ENCODE peak calls at places on chromosomes 4 and X, in seven cellular contexts. P, L, A, T, J, B and F are unnamed samples.

GRCh38 chr4:169253904-169254303 is 16.9 kb downstream of the SH3RF1 start:
- DNase-seq in P (peak), L (no peak), A (peak), T (no peak), J (no peak), B (peak), F (no peak)

GRCh38 chrX:40388441-40388840 is 192.3 kb upstream of the ATP6AP2 start:
- DNase-seq in P (no peak), L (no peak), A (no peak), T (no peak), J (no peak), B (no peak), F (no peak)

GRCh38 chrX:41781500-41781899 is 57.5 kb downstream of the GPR82 start:
- DNase-seq in P (no peak), L (no peak), A (no peak), T (peak), J (no peak), B (peak), F (peak)

GRCh38 chr4:124035364-124036036 is 638.9 kb downstream of the SPRY1 start:
- DNase-seq in P (no peak), L (no peak), A (no peak), T (no peak), J (no peak), B (no peak), F (no peak)

GRCh38 chr4:54076673-54077072 is 12.3 kb upstream of the CHIC2 start:
- DNase-seq in P (no peak), L (no peak), A (no peak), T (no peak), J (no peak), B (peak), F (no peak)

GRCh38 chr4:147709999-147710398 is 21.9 kb upstream of the ARHGAP10 start:
- DNase-seq in P (no peak), L (no peak), A (no peak), T (no peak), J (no peak), B (peak), F (no peak)

GRCh38 chr4:120198411-120198810 is 131.8 kb upstream of the MAD2L1 start:
- DNase-seq in P (no peak), L (no peak), A (no peak), T (no peak), J (no peak), B (no peak), F (no peak)

GRCh38 chrX:18649498-18649951 is 22.4 kb downstream of the RS1 start:
- DNase-seq in P (no peak), L (no peak), A (no peak), T (peak), J (no peak), B (no peak), F (no peak)

GRCh38 chr4:31275906-31276305 is 555.7 kb downstream of the PCDH7 start:
- DNase-seq in P (no peak), L (no peak), A (no peak), T (no peak), J (no peak), B (no peak), F (no peak)

GRCh38 chr4:133550436-133550835 is 401.3 kb downstream of the PCDH10 start:
- DNase-seq in P (no peak), L (no peak), A (no peak), T (no peak), J (no peak), B (no peak), F (no peak)

GRCh38 chr4:188780028-188780427 is 640.8 kb downstream of the TRIML1 start:
- DNase-seq in P (no peak), L (no peak), A (no peak), T (no peak), J (no peak), B (no peak), F (no peak)

GRCh38 chr4:153538408-153539057 is 72.4 kb downstream of the TMEM131L start:
- DNase-seq in P (no peak), L (no peak), A (no peak), T (no peak), J (no peak), B (peak), F (no peak)

GRCh38 chrX:27008486-27008885 is 454.7 kb downstream of the PPP4R3C start:
- DNase-seq in P (no peak), L (no peak), A (no peak), T (peak), J (no peak), B (no peak), F (no peak)

DNA sequence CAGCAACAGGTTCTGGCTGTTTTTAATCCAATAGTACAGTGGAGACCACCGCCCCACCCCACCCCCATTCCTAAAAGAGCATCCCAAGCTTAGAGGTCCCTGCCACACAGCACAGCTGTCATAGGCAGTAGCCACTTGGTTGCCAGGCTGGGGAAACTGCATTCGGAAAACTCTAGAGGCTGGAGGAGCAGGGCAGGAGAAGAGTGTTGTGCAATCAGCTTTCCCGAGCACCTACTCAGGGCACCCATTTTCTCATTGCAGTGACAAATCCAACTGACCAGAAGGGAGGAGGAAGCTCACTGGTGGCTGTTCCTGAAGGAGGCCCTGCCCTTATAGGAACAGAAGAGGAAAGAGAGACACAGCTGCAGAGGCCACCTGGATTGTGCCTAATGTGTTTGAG is 1.1 kb downstream of the CXCL1 start:
- DNase-seq in P (no peak), L (no peak), A (no peak), T (no peak), J (no peak), B (peak), F (no peak)
- TF ChIP-seq CTCF in P (no peak), L (no peak), A (no peak), T (no peak), J (no peak), B (no peak), F (no peak)

DNA sequence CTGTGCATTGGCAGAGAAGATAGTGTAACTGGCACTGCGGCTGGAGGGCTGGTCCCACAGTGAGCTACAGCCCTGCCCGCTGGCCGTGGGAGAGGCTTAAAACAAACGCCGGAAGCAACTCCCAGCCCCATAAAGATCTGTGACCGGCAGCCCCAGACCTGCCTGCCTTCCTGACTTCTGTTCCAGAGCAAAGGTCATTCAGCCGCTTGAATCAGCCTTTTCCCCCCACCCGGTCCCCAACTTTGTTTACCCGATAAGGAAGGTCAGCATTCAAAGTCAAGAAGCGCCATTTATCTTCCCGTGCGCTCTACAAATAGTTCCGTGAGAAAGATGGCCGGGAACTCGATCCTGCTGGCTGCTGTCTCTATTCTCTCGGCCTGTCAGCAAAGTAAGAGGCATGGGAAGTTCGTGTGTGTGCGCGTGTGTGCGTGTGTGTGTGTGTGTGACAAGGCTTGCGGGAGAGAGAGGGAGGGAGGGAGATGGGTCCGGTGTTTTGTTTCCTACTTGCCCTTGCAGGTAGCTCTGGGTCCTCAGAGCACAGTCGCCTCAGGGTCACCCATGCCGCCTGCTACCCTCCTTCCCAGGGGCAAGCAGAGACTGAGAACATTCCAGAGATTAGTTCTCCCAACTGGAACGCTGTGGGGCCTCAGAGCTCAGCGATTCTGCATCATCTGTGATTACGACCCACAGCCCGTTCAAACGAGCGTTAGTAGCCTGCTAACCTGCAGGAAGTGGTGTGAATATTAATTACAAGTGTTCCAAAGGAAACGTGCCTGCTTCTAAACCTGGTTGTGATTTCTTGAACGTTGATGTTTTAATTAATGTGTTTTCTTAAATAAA is at the start of gene MGST2:
- DNase-seq in P (no peak), L (peak), A (no peak), T (peak), J (no peak), B (peak), F (peak)
- H3K4me3 ChIP-seq in P (peak), L (peak), A (peak), T (peak), J (peak), B (peak), F (peak)

GRCh38 chrX:137342969-137343368 is 223.0 kb upstream of the ZIC3 start:
- DNase-seq in P (no peak), L (no peak), A (no peak), T (no peak), J (no peak), B (no peak), F (no peak)
- TF ChIP-seq CTCF in P (no peak), L (no peak), A (no peak), T (no peak), J (no peak), B (no peak), F (no peak)

GRCh38 chr4:155819066-155819465 is 47.0 kb downstream of the ASIC5 start:
- DNase-seq in P (no peak), L (no peak), A (no peak), T (no peak), J (no peak), B (peak), F (no peak)
- H3K4me3 ChIP-seq in P (no peak), L (no peak), A (no peak), T (no peak), J (no peak), B (no peak), F (no peak)

GRCh38 chr4:1898681-1899080 is 27.5 kb downstream of the NSD2 start:
- DNase-seq in P (no peak), L (no peak), A (no peak), T (no peak), J (no peak), B (no peak), F (peak)

GRCh38 chr4:1898007-1898406 is 26.8 kb downstream of the NSD2 start:
- DNase-seq in P (no peak), L (no peak), A (no peak), T (no peak), J (no peak), B (no peak), F (no peak)

GRCh38 chr4:1895489-1895888 is 24.3 kb downstream of the NSD2 start:
- DNase-seq in P (no peak), L (no peak), A (no peak), T (no peak), J (no peak), B (no peak), F (no peak)

GRCh38 chr4:1895971-1896657 is 24.9 kb downstream of the NSD2 start:
- DNase-seq in P (no peak), L (no peak), A (no peak), T (no peak), J (no peak), B (no peak), F (no peak)

DNA sequence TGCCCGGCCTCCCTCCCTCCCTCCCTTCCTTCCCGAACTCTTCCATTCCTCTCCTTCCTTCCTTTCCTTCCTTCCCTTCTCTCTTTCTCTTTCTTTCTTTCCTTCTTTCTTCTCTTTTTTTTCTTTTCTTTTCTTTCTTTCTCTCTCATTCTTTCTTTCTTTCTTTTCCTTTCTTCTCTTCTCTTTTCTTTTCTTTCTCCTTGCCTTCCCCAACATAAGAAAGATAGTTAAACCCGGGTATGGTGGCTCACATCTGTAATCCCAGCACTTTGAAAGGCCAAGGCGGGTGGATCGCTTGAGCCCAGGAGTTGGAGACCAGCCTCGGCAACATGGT is 25.4 kb downstream of the NSD2 start:
- DNase-seq in P (no peak), L (no peak), A (no peak), T (no peak), J (no peak), B (no peak), F (no peak)
- TF ChIP-seq CTCF in P (no peak), L (no peak), A (no peak), T (no peak), J (no peak), B (no peak), F (no peak)

GRCh38 chr4:95142877-95143412 is 385.2 kb downstream of the BMPR1B start:
- DNase-seq in P (no peak), L (no peak), A (no peak), T (peak), J (no peak), B (no peak), F (no peak)
- H3K4me3 ChIP-seq in P (no peak), L (no peak), A (no peak), T (no peak), J (no peak), B (no peak), F (no peak)

GRCh38 chrX:109911046-109911445 is 91.9 kb upstream of the TMEM164 start:
- DNase-seq in P (no peak), L (no peak), A (no peak), T (no peak), J (no peak), B (peak), F (no peak)
- TF ChIP-seq CTCF in P (peak), L (peak), A (no peak), T (peak), J (peak), B (peak), F (no peak)

GRCh38 chrX:136154998-136155397 is 7.7 kb downstream of the FHL1 start:
- DNase-seq in P (no peak), L (no peak), A (no peak), T (no peak), J (no peak), B (no peak), F (no peak)
- H3K4me3 ChIP-seq in P (no peak), L (no peak), A (no peak), T (no peak), J (no peak), B (no peak), F (no peak)

GRCh38 chr4:15735531-15735930 is 32.7 kb downstream of the BST1 start:
- DNase-seq in P (no peak), L (no peak), A (no peak), T (no peak), J (no peak), B (no peak), F (no peak)

GRCh38 chr4:15725608-15726007 is 22.7 kb downstream of the BST1 start:
- DNase-seq in P (no peak), L (no peak), A (no peak), T (no peak), J (no peak), B (peak), F (no peak)

GRCh38 chr4:15729910-15730533 is 27.2 kb downstream of the BST1 start:
- DNase-seq in P (no peak), L (no peak), A (no peak), T (peak), J (no peak), B (peak), F (peak)
- TF ChIP-seq CTCF in P (peak), L (peak), A (peak), T (peak), J (peak), B (peak), F (peak)